ENCODE peak calls at places on chromosomes 12 and 14, in seven cellular contexts. Z is DND-41; L is endothelial cell of umbilical vein; V is OCI-LY7; D is A549; S is ovary; H is CD4-positive, CD25-positive, alpha-beta regulatory T cell. G is an unnamed sample.

GRCh38 chr12:75684678-75685620 is 173.5 kb upstream of the KRR1 start:
- DNase-seq in Z (no peak), L (no peak), V (no peak), D (no peak), S (no peak), H (no peak), G (no peak)

GRCh38 chr12:122137229-122137628 is 36.8 kb downstream of the IL31 start:
- DNase-seq in Z (no peak), L (no peak), V (no peak), D (no peak), S (no peak), H (no peak), G (no peak)

GRCh38 chr14:60553855-60554254 is 44.9 kb downstream of the SIX6 start:
- DNase-seq in Z (no peak), L (no peak), V (no peak), D (no peak), S (no peak), H (no peak), G (no peak)

GRCh38 chr12:95607642-95608041 is 56.4 kb upstream of the USP44 start:
- DNase-seq in Z (no peak), L (peak), V (no peak), D (no peak), S (no peak), H (no peak), G (no peak)

GRCh38 chr12:120598674-120599463 is 17.7 kb upstream of the POP5 start:
- DNase-seq in Z (no peak), L (no peak), V (no peak), D (peak), S (no peak), H (no peak), G (no peak)

GRCh38 chr14:104774453-104775072 is 21.0 kb downstream of the AKT1 start:
- DNase-seq in Z (no peak), L (no peak), V (no peak), D (no peak), S (no peak), H (no peak), G (no peak)

GRCh38 chr12:54131641-54132280 is 57.0 kb downstream of the SMUG1 start:
- DNase-seq in Z (no peak), L (no peak), V (no peak), D (no peak), S (no peak), H (no peak), G (no peak)

GRCh38 chr12:70960484-70960883 is 39.9 kb upstream of the PTPRR start:
- DNase-seq in Z (no peak), L (no peak), V (no peak), D (no peak), S (no peak), H (no peak), G (no peak)

GRCh38 chr12:123034022-123034541 is 53.6 kb downstream of the ARL6IP4 start:
- DNase-seq in Z (peak), L (no peak), V (no peak), D (no peak), S (no peak), H (no peak), G (no peak)

GRCh38 chr14:69694730-69695663 is 71.9 kb upstream of the SRSF5 start:
- DNase-seq in Z (no peak), L (peak), V (peak), D (no peak), S (no peak), H (no peak), G (no peak)

GRCh38 chr12:64273527-64274403 is 51.7 kb upstream of the KICS2 start:
- DNase-seq in Z (peak), L (peak), V (no peak), D (peak), S (no peak), H (no peak), G (no peak)

GRCh38 chr14:52873694-52874093 is 77.2 kb downstream of the FERMT2 start:
- DNase-seq in Z (no peak), L (no peak), V (no peak), D (no peak), S (no peak), H (no peak), G (no peak)

GRCh38 chr14:67644428-67644827 is 24.7 kb downstream of the ARG2 start:
- DNase-seq in Z (no peak), L (no peak), V (no peak), D (no peak), S (no peak), H (no peak), G (no peak)

GRCh38 chr12:81080431-81080983 is 2.6 kb downstream of the ACSS3 start:
- DNase-seq in Z (no peak), L (no peak), V (no peak), D (no peak), S (no peak), H (no peak), G (no peak)

GRCh38 chr14:90111895-90112534 is 50.2 kb downstream of the KCNK13 start:
- DNase-seq in Z (no peak), L (no peak), V (no peak), D (peak), S (no peak), H (no peak), G (no peak)

GRCh38 chr12:43669373-43669772 is 89.2 kb downstream of the PUS7L start:
- DNase-seq in Z (no peak), L (no peak), V (no peak), D (no peak), S (no peak), H (no peak), G (no peak)

GRCh38 chr14:65134651-65135579 is 32.6 kb upstream of the MAX start:
- DNase-seq in Z (peak), L (no peak), V (no peak), D (no peak), S (no peak), H (no peak), G (no peak)

GRCh38 chr12:31896514-31897039 is 62.6 kb upstream of the RESF1 start:
- DNase-seq in Z (peak), L (peak), V (peak), D (no peak), S (peak), H (peak), G (no peak)

GRCh38 chr14:69910871-69911270 is 31.7 kb downstream of the SMOC1 start:
- DNase-seq in Z (no peak), L (no peak), V (no peak), D (no peak), S (no peak), H (no peak), G (no peak)

GRCh38 chr12:89259831-89260230 is 92.5 kb downstream of the DUSP6 start:
- DNase-seq in Z (no peak), L (no peak), V (no peak), D (no peak), S (no peak), H (no peak), G (no peak)

GRCh38 chr14:98296895-98297294 is 975.1 kb downstream of the BCL11B start:
- DNase-seq in Z (no peak), L (no peak), V (no peak), D (no peak), S (no peak), H (no peak), G (no peak)

GRCh38 chr14:106224694-106224971 is 698.2 kb downstream of the TMEM121 start:
- DNase-seq in Z (peak), L (no peak), V (no peak), D (no peak), S (no peak), H (no peak), G (no peak)

GRCh38 chr12:51823875-51824565 is 24.5 kb downstream of the FIGNL2 start:
- DNase-seq in Z (peak), L (peak), V (peak), D (peak), S (no peak), H (no peak), G (no peak)

DNA sequence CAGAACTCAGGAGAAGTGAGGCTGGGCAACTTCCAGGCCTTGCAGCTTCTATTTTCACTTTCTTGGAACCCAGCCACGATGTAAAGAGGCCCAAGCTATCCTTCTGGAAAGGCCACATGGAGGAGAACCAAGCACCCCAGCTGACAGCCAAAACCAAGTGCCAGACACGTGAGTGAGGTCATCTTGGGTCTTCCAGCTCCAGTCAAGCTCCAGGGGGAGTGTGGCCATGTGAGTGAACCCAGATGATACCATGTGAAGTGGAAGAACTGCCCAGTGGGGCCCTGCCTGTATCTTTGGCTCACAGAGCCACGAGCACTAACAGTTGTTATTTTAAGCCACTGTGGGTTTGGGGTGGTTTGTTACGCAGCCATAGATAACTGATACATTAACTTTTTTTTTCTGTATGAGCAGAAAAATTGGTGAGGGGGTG is 126.8 kb upstream of the MAP1LC3B2 start:
- DNase-seq in Z (no peak), L (no peak), V (no peak), D (no peak), S (no peak), H (no peak), G (no peak)
- H3K27ac ChIP-seq in Z (no peak), L (no peak), V (no peak), D (no peak), S (no peak), H (no peak), G (no peak)

GRCh38 chr14:92954933-92955332 is 32.0 kb downstream of the CHGA start:
- DNase-seq in Z (no peak), L (no peak), V (no peak), D (no peak), S (no peak), H (no peak), G (no peak)
- H3K27ac ChIP-seq in Z (no peak), L (no peak), V (no peak), D (no peak), S (no peak), H (no peak), G (peak)

GRCh38 chr14:76268013-76268376 is 107.9 kb upstream of the ESRRB start:
- DNase-seq in Z (no peak), L (no peak), V (no peak), D (no peak), S (no peak), H (no peak), G (no peak)

GRCh38 chr14:76264384-76264783 is 111.6 kb upstream of the ESRRB start:
- DNase-seq in Z (no peak), L (no peak), V (no peak), D (no peak), S (no peak), H (no peak), G (no peak)

GRCh38 chr14:76268700-76269099 is 107.2 kb upstream of the ESRRB start:
- DNase-seq in Z (no peak), L (no peak), V (no peak), D (no peak), S (no peak), H (no peak), G (no peak)

GRCh38 chr14:76271371-76271770 is 104.6 kb upstream of the ESRRB start:
- DNase-seq in Z (no peak), L (no peak), V (no peak), D (no peak), S (no peak), H (no peak), G (peak)

DNA sequence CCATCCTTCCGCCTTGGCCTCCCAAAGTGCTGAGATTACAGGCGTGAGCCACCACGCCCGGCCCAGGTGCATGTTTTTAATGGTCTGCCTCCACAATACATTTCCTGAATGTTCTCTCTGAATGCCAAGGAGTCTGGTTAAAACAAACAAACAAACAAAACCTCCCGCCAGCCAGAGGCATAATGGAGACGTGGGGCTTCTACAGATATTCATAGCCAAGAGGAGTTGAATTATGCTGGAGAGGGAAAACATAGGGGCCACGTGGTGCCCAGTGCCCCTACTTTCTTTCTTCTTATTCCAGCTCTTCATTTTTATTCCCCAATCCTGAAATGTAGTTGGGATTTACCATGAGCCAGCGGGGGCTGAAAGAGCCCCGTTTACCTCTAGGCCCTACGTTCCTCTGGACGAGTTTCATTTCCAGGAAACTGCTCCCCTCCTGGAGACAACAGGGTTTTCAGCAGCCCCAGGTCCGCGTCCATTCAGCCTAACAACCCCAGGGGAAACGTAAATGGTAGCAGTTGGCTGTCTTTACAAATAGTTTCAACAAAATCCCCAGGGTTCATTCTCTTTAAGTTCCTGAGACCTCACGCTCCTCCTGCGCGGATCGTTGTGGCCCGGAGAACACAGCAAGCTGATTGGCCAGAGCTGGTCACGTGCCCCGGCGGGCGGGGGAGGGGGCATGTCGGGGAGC is 108.5 kb upstream of the ESRRB start:
- DNase-seq in Z (no peak), L (peak), V (no peak), D (no peak), S (peak), H (no peak), G (no peak)
- H3K27ac ChIP-seq in Z (no peak), L (no peak), V (no peak), D (no peak), S (no peak), H (no peak), G (no peak)

DNA sequence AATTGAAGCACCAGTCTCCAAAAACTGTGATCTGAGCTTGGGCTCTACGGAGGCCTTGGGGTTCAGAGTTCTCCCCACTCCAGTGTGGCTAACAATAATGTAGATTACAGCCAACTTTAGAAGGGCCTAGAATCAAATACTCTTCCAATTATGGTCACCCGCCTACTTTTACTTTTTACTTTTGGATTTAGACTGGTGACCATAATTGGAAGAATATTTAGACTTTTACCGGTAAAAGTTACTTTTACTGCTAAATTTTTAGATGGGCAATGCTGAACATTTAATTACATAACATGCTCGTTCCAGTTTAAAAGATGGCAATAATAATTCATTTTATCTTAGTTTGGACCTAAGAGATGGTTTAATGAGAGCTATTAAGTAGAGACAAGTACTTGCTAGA is 39.2 kb downstream of the PPTC7 start:
- DNase-seq in Z (no peak), L (no peak), V (no peak), D (no peak), S (no peak), H (no peak), G (no peak)
- H3K27ac ChIP-seq in Z (no peak), L (peak), V (no peak), D (peak), S (peak), H (no peak), G (no peak)

GRCh38 chr14:91127924-91128323 is 14.1 kb downstream of the DGLUCY start:
- DNase-seq in Z (no peak), L (no peak), V (no peak), D (no peak), S (no peak), H (no peak), G (no peak)

GRCh38 chr14:91125801-91126200 is 11.9 kb downstream of the DGLUCY start:
- DNase-seq in Z (no peak), L (no peak), V (no peak), D (no peak), S (no peak), H (no peak), G (no peak)

GRCh38 chr14:91125271-91125661 is 11.4 kb downstream of the DGLUCY start:
- DNase-seq in Z (no peak), L (no peak), V (no peak), D (no peak), S (no peak), H (no peak), G (no peak)

GRCh38 chr14:91127411-91127810 is 13.5 kb downstream of the DGLUCY start:
- DNase-seq in Z (no peak), L (no peak), V (no peak), D (no peak), S (no peak), H (no peak), G (no peak)

GRCh38 chr14:91126761-91127160 is 12.9 kb downstream of the DGLUCY start:
- DNase-seq in Z (no peak), L (no peak), V (no peak), D (no peak), S (no peak), H (no peak), G (no peak)
- H3K27ac ChIP-seq in Z (no peak), L (no peak), V (no peak), D (no peak), S (no peak), H (no peak), G (peak)

GRCh38 chr12:29589271-29589670 is 91.8 kb upstream of the OVCH1 start:
- DNase-seq in Z (no peak), L (no peak), V (no peak), D (no peak), S (no peak), H (no peak), G (no peak)

GRCh38 chr12:29595071-29595755 is 97.7 kb upstream of the OVCH1 start:
- DNase-seq in Z (no peak), L (no peak), V (no peak), D (no peak), S (no peak), H (no peak), G (no peak)

GRCh38 chr12:29593001-29593400 is 95.5 kb upstream of the OVCH1 start:
- DNase-seq in Z (no peak), L (no peak), V (no peak), D (no peak), S (no peak), H (no peak), G (no peak)

GRCh38 chr12:29589852-29590251 is 92.4 kb upstream of the OVCH1 start:
- DNase-seq in Z (no peak), L (no peak), V (no peak), D (no peak), S (no peak), H (no peak), G (no peak)

DNA sequence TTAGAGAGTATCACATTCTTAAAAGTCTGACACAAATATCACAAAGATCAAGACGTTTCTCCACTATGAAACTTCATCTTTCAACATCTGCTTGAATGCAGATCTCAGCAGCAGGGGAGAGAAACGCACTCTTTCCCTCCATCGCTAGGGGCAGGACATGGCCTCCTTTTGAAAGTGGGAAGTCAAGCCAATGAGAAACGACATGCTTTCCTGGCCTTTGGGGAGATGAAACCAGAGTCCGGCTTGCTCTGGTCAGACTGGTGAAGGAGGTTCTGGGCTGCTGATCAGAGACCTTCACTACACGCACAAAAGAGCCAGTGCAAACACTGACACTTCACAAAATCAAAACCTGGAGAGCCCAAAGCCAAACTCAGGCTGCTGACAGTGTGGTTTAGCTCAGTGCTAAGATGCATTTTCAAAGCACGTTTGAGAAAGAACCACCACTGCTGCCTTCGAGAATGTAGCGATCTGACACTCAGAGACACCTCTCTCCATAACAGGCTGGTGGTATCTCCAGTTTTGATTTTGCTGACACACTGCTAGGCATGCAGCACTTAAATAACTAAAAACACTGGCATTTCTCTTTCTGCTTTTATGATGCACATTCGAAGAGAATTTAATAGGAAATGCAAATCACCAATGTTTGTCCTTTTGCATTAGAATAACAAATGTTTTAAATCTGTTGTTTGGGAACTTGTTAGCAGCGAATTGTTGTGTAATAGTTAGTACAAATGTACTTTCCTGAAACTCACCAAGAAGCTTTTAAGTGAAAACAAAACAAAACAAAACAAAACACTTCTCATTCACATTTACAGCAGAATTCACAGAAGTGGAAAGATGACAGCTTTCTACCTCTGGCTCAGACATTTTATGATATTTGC is 93.9 kb upstream of the OVCH1 start:
- DNase-seq in Z (no peak), L (no peak), V (no peak), D (no peak), S (peak), H (no peak), G (no peak)
- H3K27ac ChIP-seq in Z (no peak), L (no peak), V (no peak), D (no peak), S (peak), H (no peak), G (no peak)

GRCh38 chr12:19369691-19370148 is 69.6 kb upstream of the AEBP2 start:
- DNase-seq in Z (no peak), L (no peak), V (no peak), D (no peak), S (no peak), H (no peak), G (no peak)
- H3K27ac ChIP-seq in Z (peak), L (no peak), V (no peak), D (no peak), S (no peak), H (no peak), G (no peak)

G was measured in caudate nucleus.